ENCODE peak calls at places on chromosomes 16 and 17, in five cellular contexts. One of them, this sample, is unnamed.

GRCh38 chr17:80433916-80434666 is 19.1 kb downstream of the ENDOV start:
- DNase-seq in HCT116: no peak
- DNase-seq in GM12878: no peak
- DNase-seq in H1: no peak
- DNase-seq in SK-N-SH: no peak
- DNase-seq in this sample: no peak

GRCh38 chr16:78639775-78640174 is 540.3 kb downstream of the WWOX start:
- DNase-seq in HCT116: no peak
- DNase-seq in GM12878: no peak
- DNase-seq in H1: no peak
- DNase-seq in SK-N-SH: no peak
- DNase-seq in this sample: no peak

GRCh38 chr17:8189041-8189710 is 804 bp downstream of the BORCS6 start:
- DNase-seq in HCT116: no peak
- DNase-seq in GM12878: no peak
- DNase-seq in H1: no peak
- DNase-seq in SK-N-SH: no peak
- DNase-seq in this sample: no peak

GRCh38 chr16:87724490-87725291 is 41.1 kb downstream of the KLHDC4 start:
- DNase-seq in HCT116: no peak
- DNase-seq in GM12878: peak; percentile 25
- DNase-seq in H1: no peak
- DNase-seq in SK-N-SH: no peak
- DNase-seq in this sample: no peak

GRCh38 chr16:3937066-3937875 is 56.8 kb upstream of the CREBBP start:
- DNase-seq in HCT116: no peak
- DNase-seq in GM12878: no peak
- DNase-seq in H1: no peak
- DNase-seq in SK-N-SH: no peak
- DNase-seq in this sample: no peak

GRCh38 chr17:7409716-7410115 is 2.1 kb downstream of the NLGN2 start:
- DNase-seq in HCT116: no peak
- DNase-seq in GM12878: no peak
- DNase-seq in H1: no peak
- DNase-seq in SK-N-SH: no peak
- DNase-seq in this sample: no peak

GRCh38 chr17:65558683-65559311 is 2.7 kb downstream of the AXIN2 start:
- DNase-seq in HCT116: no peak
- DNase-seq in GM12878: no peak
- DNase-seq in H1: no peak
- DNase-seq in SK-N-SH: peak; percentile 64
- DNase-seq in this sample: no peak

GRCh38 chr16:11613381-11614303 is 26.9 kb upstream of the LITAF start:
- DNase-seq in HCT116: no peak
- DNase-seq in GM12878: no peak
- DNase-seq in H1: no peak
- DNase-seq in SK-N-SH: no peak
- DNase-seq in this sample: no peak

GRCh38 chr17:59753522-59754467 is 46.3 kb downstream of the VMP1 start:
- DNase-seq in HCT116: peak; percentile 88
- DNase-seq in GM12878: peak; percentile 73
- DNase-seq in H1: no peak
- DNase-seq in SK-N-SH: peak; percentile 78
- DNase-seq in this sample: peak; percentile 56

GRCh38 chr17:16938031-16938430 is 33.9 kb downstream of the TNFRSF13B start:
- DNase-seq in HCT116: no peak
- DNase-seq in GM12878: no peak
- DNase-seq in H1: no peak
- DNase-seq in SK-N-SH: no peak
- DNase-seq in this sample: no peak

GRCh38 chr16:81482329-81483063 is 37.9 kb downstream of the CMIP start:
- DNase-seq in HCT116: no peak
- DNase-seq in GM12878: no peak
- DNase-seq in H1: no peak
- DNase-seq in SK-N-SH: no peak
- DNase-seq in this sample: no peak
- TF ChIP-seq JUND in HCT116: no peak
- TF ChIP-seq JUND in GM12878: no peak
- TF ChIP-seq JUND in H1: no peak
- TF ChIP-seq JUND in SK-N-SH: no peak
- TF ChIP-seq JUND in this sample: no peak

GRCh38 chr16:2386990-2387389 is 42.3 kb upstream of the CCNF start:
- DNase-seq in HCT116: peak; percentile 3
- DNase-seq in GM12878: no peak
- DNase-seq in H1: peak; percentile 73
- DNase-seq in SK-N-SH: no peak
- DNase-seq in this sample: peak; percentile 68
- TF ChIP-seq JUND in HCT116: no peak
- TF ChIP-seq JUND in GM12878: no peak
- TF ChIP-seq JUND in H1: no peak
- TF ChIP-seq JUND in SK-N-SH: no peak
- TF ChIP-seq JUND in this sample: no peak

GRCh38 chr16:72189865-72190371 is 18.0 kb upstream of the PMFBP1 start:
- DNase-seq in HCT116: no peak
- DNase-seq in GM12878: no peak
- DNase-seq in H1: no peak
- DNase-seq in SK-N-SH: no peak
- DNase-seq in this sample: no peak

GRCh38 chr16:72195609-72196008 is 23.7 kb upstream of the PMFBP1 start:
- DNase-seq in HCT116: no peak
- DNase-seq in GM12878: no peak
- DNase-seq in H1: peak; percentile 7
- DNase-seq in SK-N-SH: peak; percentile 58
- DNase-seq in this sample: no peak

GRCh38 chr16:72188512-72188911 is 16.6 kb upstream of the PMFBP1 start:
- DNase-seq in HCT116: no peak
- DNase-seq in GM12878: no peak
- DNase-seq in H1: no peak
- DNase-seq in SK-N-SH: no peak
- DNase-seq in this sample: no peak

GRCh38 chr16:72191551-72191950 is 19.6 kb upstream of the PMFBP1 start:
- DNase-seq in HCT116: no peak
- DNase-seq in GM12878: no peak
- DNase-seq in H1: no peak
- DNase-seq in SK-N-SH: no peak
- DNase-seq in this sample: no peak
- TF ChIP-seq JUND in HCT116: no peak
- TF ChIP-seq JUND in GM12878: no peak
- TF ChIP-seq JUND in H1: no peak
- TF ChIP-seq JUND in SK-N-SH: no peak
- TF ChIP-seq JUND in this sample: no peak

GRCh38 chr17:77744268-77744988 is 214.1 kb upstream of the TNRC6C start:
- DNase-seq in HCT116: no peak
- DNase-seq in GM12878: no peak
- DNase-seq in H1: no peak
- DNase-seq in SK-N-SH: no peak
- DNase-seq in this sample: no peak
- TF ChIP-seq JUND in HCT116: no peak
- TF ChIP-seq JUND in GM12878: no peak
- TF ChIP-seq JUND in H1: no peak
- TF ChIP-seq JUND in SK-N-SH: no peak
- TF ChIP-seq JUND in this sample: no peak

GRCh38 chr17:49995055-49995738 is at the start of gene DLX3:
- DNase-seq in HCT116: no peak
- DNase-seq in GM12878: no peak
- DNase-seq in H1: peak; percentile 65
- DNase-seq in SK-N-SH: peak; percentile 81
- DNase-seq in this sample: peak; percentile 97
- TF ChIP-seq JUND in HCT116: no peak
- TF ChIP-seq JUND in GM12878: no peak
- TF ChIP-seq JUND in H1: no peak
- TF ChIP-seq JUND in SK-N-SH: no peak
- TF ChIP-seq JUND in this sample: no peak

GRCh38 chr16:13098536-13098935 is 197.1 kb downstream of the SHISA9 start:
- DNase-seq in HCT116: no peak
- DNase-seq in GM12878: no peak
- DNase-seq in H1: no peak
- DNase-seq in SK-N-SH: no peak
- DNase-seq in this sample: peak; percentile 9
- TF ChIP-seq JUND in HCT116: no peak
- TF ChIP-seq JUND in GM12878: no peak
- TF ChIP-seq JUND in H1: no peak
- TF ChIP-seq JUND in SK-N-SH: no peak
- TF ChIP-seq JUND in this sample: no peak

GRCh38 chr17:43018932-43019331 is 3.3 kb downstream of the VAT1 start:
- DNase-seq in HCT116: no peak
- DNase-seq in GM12878: no peak
- DNase-seq in H1: no peak
- DNase-seq in SK-N-SH: no peak
- DNase-seq in this sample: no peak

GRCh38 chr17:43020789-43021738 is 1.1 kb downstream of the VAT1 start:
- DNase-seq in HCT116: no peak
- DNase-seq in GM12878: no peak
- DNase-seq in H1: no peak
- DNase-seq in SK-N-SH: peak; percentile 86
- DNase-seq in this sample: peak; percentile 87

GRCh38 chr17:43020030-43020621 is 2.1 kb downstream of the VAT1 start:
- DNase-seq in HCT116: no peak
- DNase-seq in GM12878: no peak
- DNase-seq in H1: no peak
- DNase-seq in SK-N-SH: no peak
- DNase-seq in this sample: no peak

GRCh38 chr17:43018008-43018853 is 4.0 kb downstream of the VAT1 start:
- DNase-seq in HCT116: no peak
- DNase-seq in GM12878: no peak
- DNase-seq in H1: no peak
- DNase-seq in SK-N-SH: peak; percentile 82
- DNase-seq in this sample: no peak

GRCh38 chr17:43019418-43019817 is 2.8 kb downstream of the VAT1 start:
- DNase-seq in HCT116: no peak
- DNase-seq in GM12878: no peak
- DNase-seq in H1: no peak
- DNase-seq in SK-N-SH: no peak
- DNase-seq in this sample: no peak
- TF ChIP-seq JUND in HCT116: no peak
- TF ChIP-seq JUND in GM12878: no peak
- TF ChIP-seq JUND in H1: no peak
- TF ChIP-seq JUND in SK-N-SH: no peak
- TF ChIP-seq JUND in this sample: no peak

GRCh38 chr17:45338996-45339535 is 22.2 kb upstream of the MAP3K14 start:
- DNase-seq in HCT116: no peak
- DNase-seq in GM12878: no peak
- DNase-seq in H1: no peak
- DNase-seq in SK-N-SH: no peak
- DNase-seq in this sample: no peak

GRCh38 chr17:45342871-45343526 is 26.2 kb upstream of the MAP3K14 start:
- DNase-seq in HCT116: no peak
- DNase-seq in GM12878: no peak
- DNase-seq in H1: no peak
- DNase-seq in SK-N-SH: no peak
- DNase-seq in this sample: no peak

GRCh38 chr17:45339646-45340605 is 23.1 kb upstream of the MAP3K14 start:
- DNase-seq in HCT116: no peak
- DNase-seq in GM12878: no peak
- DNase-seq in H1: no peak
- DNase-seq in SK-N-SH: no peak
- DNase-seq in this sample: no peak

GRCh38 chr17:45342306-45342705 is 25.5 kb upstream of the MAP3K14 start:
- DNase-seq in HCT116: no peak
- DNase-seq in GM12878: no peak
- DNase-seq in H1: no peak
- DNase-seq in SK-N-SH: no peak
- DNase-seq in this sample: no peak

DNA sequence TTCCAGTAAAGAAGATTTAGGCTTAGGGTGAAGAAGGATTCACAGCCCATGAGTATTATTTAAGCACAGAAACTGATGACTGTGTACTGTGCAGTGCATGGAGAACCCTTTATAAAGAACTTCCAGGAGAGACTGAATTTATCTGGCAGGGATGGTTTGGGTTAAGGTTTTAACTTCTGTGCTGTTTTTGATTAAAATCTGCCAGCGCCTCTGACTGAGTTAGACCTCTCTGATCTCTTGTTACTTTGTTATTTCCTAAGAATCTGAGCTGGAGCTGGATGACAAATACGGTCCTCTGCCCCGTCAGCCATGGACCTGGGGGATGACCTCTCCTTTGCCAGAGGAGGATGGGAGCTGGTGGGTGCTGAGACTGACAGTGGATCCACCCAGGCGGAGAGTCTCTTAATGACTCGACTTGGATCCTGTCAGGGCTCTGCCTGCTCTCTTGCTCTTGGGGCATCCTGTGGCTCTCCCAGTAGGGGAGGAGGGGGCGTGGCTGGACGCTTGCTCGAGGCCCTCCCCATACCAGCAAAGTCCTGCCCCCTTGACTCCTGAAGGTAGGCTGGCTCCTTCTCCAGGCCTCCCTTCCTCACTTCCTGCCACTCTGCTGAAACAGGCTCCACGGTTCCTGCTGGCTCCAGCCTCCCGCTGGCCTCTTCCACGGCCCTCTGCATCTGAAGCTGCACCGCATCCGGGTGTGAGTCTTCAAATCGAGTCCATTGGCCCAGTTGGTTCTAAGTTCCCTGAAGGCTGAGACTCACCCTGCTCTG is 24.8 kb upstream of the MAP3K14 start:
- DNase-seq in HCT116: peak; percentile 66
- DNase-seq in GM12878: no peak
- DNase-seq in H1: no peak
- DNase-seq in SK-N-SH: peak; percentile 62
- DNase-seq in this sample: peak; percentile 85
- TF ChIP-seq JUND in HCT116: no peak
- TF ChIP-seq JUND in GM12878: no peak
- TF ChIP-seq JUND in H1: no peak
- TF ChIP-seq JUND in SK-N-SH: no peak
- TF ChIP-seq JUND in this sample: no peak

This sample was measured in T47D.